ENCODE peak calls at places on chromosomes 6 and 20, in four cellular contexts. G is mesendoderm, Y is H9, K is IMR-90. N is an unnamed sample.

GRCh38 chr6:2677080-2677593 is 73.6 kb downstream of the MYLK4 start:
- DNase-seq in Y (no peak), K (no peak), G (no peak), N (no peak)

GRCh38 chr20:44644384-44645131 is 6.9 kb downstream of the ADA start:
- DNase-seq in K (no peak), Y (no peak), G (peak; percentile 40), N (no peak)

GRCh38 chr6:120108061-120108795 is 758.7 kb upstream of the MAN1A1 start:
- DNase-seq in G (peak; percentile 6), K (no peak), Y (no peak), N (no peak)

GRCh38 chr6:122789862-122790739 is 1.0 kb downstream of the SMPDL3A start:
- DNase-seq in K (peak; percentile 30), Y (peak; percentile 51), G (peak; percentile 60), N (no peak)

GRCh38 chr6:70651326-70651905 is 16.3 kb upstream of the SMAP1 start:
- DNase-seq in Y (no peak), K (no peak), G (no peak), N (no peak)

GRCh38 chr20:10622657-10623418 is 51.0 kb downstream of the JAG1 start:
- DNase-seq in Y (no peak), G (no peak), K (peak; percentile 72), N (no peak)

GRCh38 chr20:34861386-34862084 is 11.1 kb downstream of the GGT7 start:
- DNase-seq in Y (no peak), G (no peak), K (no peak), N (no peak)

GRCh38 chr6:98828210-98828798 is 6.1 kb upstream of the POU3F2 start:
- DNase-seq in G (no peak), Y (no peak), K (no peak), N (no peak)

GRCh38 chr20:35062478-35062877 is 30.1 kb downstream of the TRPC4AP start:
- DNase-seq in G (no peak), Y (no peak), K (no peak), N (no peak)

GRCh38 chr20:2692886-2693285 is 306 bp downstream of the EBF4 start:
- DNase-seq in K (no peak), Y (no peak), G (no peak), N (no peak)

GRCh38 chr6:167648506-167649278 is 178.0 kb upstream of the AFDN start:
- DNase-seq in K (no peak), Y (no peak), G (no peak), N (no peak)

GRCh38 chr6:19322691-19323470 is 514.3 kb upstream of the ID4 start:
- DNase-seq in Y (no peak), K (no peak), G (no peak), N (no peak)

GRCh38 chr6:92617726-92618125 is 801.6 kb downstream of the EPHA7 start:
- DNase-seq in K (no peak), Y (no peak), G (no peak), N (no peak)

GRCh38 chr6:134398453-134398852 is 80.5 kb upstream of the SGK1 start:
- DNase-seq in K (no peak), G (no peak), Y (no peak), N (no peak)

GRCh38 chr6:157290797-157291196 is 32.5 kb downstream of the TMEM242 start:
- DNase-seq in Y (no peak), K (no peak), G (no peak), N (no peak)

GRCh38 chr20:59912609-59913008 is 20.8 kb downstream of the SYCP2 start:
- DNase-seq in K (no peak), Y (no peak), G (no peak), N (no peak)

GRCh38 chr20:726160-726559 is 42.1 kb downstream of the SLC52A3 start:
- DNase-seq in G (no peak), K (no peak), Y (no peak), N (no peak)

GRCh38 chr6:123648020-123648580 is 11.3 kb upstream of the TRDN start:
- DNase-seq in G (no peak), K (no peak), Y (no peak), N (no peak)

GRCh38 chr6:54059683-54060082 is 51.6 kb upstream of the MLIP start:
- DNase-seq in Y (no peak), G (no peak), K (no peak), N (no peak)

GRCh38 chr6:168885741-168886140 is 367.9 kb downstream of the THBS2 start:
- DNase-seq in Y (no peak), G (no peak), K (no peak), N (no peak)

GRCh38 chr6:15023448-15023847 is 222.4 kb upstream of the JARID2 start:
- DNase-seq in K (no peak), G (peak; percentile 51), Y (no peak), N (no peak)

GRCh38 chr6:84772428-84773132 is 8.2 kb upstream of the TBX18 start:
- DNase-seq in K (no peak), Y (peak; percentile 44), G (peak; percentile 27), N (peak; percentile 52)

DNA sequence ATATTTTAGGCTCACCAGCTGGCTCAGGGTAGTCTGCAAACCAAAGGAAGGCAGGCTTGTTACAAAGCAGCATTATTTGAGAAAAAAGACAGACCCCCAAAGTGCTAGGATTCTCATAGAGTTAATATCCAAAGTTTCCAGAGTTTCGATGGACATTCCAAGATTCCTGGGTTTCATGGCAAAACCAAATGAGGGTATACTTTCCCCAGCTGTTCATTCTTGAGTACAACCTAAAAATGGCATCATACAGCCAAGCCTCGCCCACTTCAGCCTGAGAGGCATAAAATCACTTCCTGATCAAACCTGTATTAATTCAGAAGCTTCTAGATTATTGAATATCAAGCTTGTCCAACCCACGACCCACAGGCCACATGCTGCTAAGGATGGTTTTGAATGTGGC is 23.8 kb upstream of the MYLIP start:
- DNase-seq in G (no peak), K (no peak), Y (no peak), N (no peak)
- H2AK5ac ChIP-seq in G (no peak overlapping the region), K (no peak overlapping the region), Y (no peak overlapping the region), N (no peak overlapping the region)

DNA sequence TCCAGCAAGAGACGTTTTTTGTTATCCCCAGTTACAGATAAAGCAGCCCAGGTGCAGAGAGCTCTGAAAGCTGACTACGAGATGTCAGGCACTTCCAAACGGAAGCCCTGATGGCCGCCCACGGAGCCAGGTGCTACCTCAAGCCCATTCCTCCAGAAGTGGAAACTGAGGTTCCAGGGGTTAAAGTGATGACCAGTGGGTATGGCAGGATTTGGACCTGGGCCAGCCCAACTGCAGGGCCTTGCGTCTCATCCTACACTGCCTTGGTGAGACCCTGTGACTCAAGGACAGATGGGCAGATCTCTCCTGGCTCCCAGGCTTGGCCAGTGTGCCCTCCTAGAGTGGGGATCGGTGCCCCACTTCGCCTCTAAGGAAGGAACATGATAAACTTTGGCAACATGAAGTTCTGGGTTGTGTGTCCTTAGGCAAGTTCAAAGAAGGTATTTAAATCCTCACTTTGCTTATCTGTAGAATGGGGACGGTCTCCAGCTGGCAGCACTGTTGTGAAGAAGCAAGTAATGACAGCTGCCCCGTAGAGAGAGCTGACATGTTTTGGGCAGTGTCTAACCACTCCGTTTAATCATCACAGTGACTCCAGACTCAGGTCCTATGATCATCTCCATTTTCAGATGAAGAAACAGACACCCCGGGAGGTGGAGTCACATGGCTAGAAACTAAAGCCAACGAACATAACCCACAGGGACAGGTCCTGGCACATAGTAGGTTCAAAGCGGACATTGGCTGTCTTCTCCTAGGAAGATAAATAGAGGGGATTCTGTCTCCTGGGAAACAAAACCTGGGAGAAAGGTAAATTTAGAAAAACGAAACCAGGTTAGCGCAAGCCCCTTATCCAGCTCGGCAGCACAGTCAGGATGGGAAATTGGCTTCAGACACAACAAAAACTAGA is 34.4 kb upstream of the CDH22 start:
- DNase-seq in Y (no peak), K (no peak), G (no peak), N (no peak)
- H2AK5ac ChIP-seq in Y (no peak overlapping the region), K (no peak overlapping the region), G (no peak overlapping the region), N (no peak overlapping the region)

DNA sequence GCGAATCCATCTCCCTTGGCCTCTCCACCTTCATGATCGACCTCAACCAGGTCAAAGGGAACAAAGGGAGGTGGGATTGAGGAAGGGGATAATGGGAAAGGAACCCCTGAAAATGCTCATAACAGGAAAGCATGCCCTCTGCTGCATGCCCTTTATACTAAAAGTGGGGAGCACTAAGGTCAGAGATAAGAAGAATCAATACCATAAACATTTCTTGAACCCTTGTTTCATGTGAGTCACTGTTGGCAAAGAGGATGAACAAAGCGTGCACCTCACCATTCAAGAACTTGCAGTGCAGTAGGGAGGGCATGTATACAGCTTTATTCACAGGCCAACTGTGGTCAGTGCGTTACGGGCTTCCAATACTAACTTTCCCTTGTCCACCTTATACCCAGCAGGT is 1.7 kb upstream of the SAPCD1 start:
- DNase-seq in Y (no peak), K (no peak), G (no peak), N (no peak)
- H2AK5ac ChIP-seq in Y (no peak overlapping the region), K (no peak overlapping the region), G (no peak overlapping the region), N (no peak overlapping the region)

DNA sequence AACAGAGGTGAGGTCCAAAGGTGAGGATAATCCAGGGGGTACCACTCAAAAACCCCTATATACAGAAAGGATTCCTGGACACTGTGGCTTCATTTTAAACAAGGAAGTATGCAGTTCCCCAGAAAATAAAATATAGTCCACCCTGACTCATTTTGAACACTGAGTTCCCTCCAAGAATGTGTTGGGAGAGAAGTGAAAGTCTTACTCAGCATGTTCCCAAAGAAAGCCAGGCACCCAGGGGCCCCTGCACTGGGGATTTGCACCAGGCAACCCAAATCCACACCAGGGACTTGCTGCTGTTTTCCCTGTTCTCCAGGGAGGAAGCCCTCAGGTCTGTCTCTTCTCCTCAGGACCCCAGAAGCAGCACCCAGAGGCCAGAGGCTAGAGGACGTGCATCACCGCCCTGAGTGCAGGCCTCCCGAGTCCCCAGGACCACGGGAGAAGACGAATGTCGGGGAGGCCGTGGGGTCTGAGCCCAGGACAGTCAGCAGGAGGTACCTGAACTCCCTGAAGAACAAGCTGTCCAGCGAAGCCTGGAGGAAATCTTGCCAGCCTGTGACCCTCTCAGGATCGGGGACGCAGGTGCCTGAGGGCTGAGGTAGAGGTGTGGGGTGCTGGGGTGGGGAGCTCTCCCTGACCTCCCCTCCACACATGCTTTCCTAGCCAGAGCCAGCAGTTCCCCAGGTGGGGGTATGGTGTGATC is 3.2 kb downstream of the FGD2 start:
- DNase-seq in Y (no peak), K (no peak), G (no peak), N (no peak)
- H2AK5ac ChIP-seq in Y (no peak overlapping the region), K (no peak overlapping the region), G (no peak overlapping the region), N (no peak overlapping the region)

GRCh38 chr20:38591484-38592410 is 9.9 kb upstream of the ARHGAP40 start:
- DNase-seq in Y (no peak), K (no peak), G (no peak), N (no peak)
- H2AK5ac ChIP-seq in Y (no peak overlapping the region), K (no peak overlapping the region), G (peak overlapping the region; percentile 96), N (no peak overlapping the region)

GRCh38 chr6:165082631-165083030 is 226.8 kb downstream of the C6orf118 start:
- DNase-seq in Y (no peak), K (no peak), G (no peak), N (no peak)
- H2AK5ac ChIP-seq in Y (no peak overlapping the region), K (no peak overlapping the region), G (no peak overlapping the region), N (no peak overlapping the region)

DNA sequence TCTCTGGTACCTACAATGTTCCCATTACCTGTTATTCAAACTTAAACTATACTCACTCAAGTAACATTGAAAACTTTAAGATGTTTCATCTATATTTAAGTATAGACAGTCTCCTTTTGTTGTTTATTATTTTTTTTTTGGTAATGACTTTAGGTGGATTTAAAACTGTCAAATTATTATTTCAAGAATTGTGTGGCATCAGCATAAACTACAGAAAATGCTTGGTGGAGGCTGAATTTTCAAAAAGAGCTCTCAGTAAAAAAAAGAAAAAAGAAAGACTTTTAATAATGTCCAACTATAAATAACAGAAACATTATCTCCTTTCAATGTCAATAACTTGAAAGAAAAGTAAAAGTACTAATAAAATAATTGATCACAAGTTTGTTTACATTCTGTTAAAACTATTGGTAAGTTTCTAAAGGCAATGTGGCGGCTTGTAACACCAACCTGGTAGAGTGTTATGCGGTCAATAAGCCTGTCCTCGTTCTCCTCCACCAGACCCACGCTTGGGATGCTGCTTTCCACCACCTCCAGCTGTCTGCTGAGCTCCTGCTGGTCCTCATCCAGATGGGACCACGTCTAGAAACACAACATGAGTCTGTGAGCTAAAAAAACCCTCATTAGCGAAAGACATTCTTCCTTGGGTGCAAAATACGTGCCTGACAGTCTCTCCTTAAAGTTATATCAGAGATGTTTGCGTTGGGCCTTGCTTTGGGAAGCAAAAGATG is 400.6 kb downstream of the SYNE1 start:
- DNase-seq in K (no peak), Y (no peak), G (no peak), N (no peak)
- H2AK5ac ChIP-seq in K (no peak overlapping the region), Y (no peak overlapping the region), G (no peak overlapping the region), N (no peak overlapping the region)